ENCODE peak calls at places on chromosomes 11 and 22, in six cellular contexts. One of them, this sample, is unnamed.

GRCh38 chr11:73876424-73877300 is at the start of the genes COA4 and PAAF1:
- DNase-seq in MM.1S: peak; percentile 98
- DNase-seq in gastrocnemius medialis: peak; percentile 94
- DNase-seq in suprapubic skin: peak; percentile 94
- DNase-seq in cardiac muscle cell: peak; percentile 97
- DNase-seq in endodermal cell: peak; percentile 98
- DNase-seq in this sample: peak; percentile 91

GRCh38 chr11:123653405-123653996 is 923 bp downstream of the SCN3B start:
- DNase-seq in gastrocnemius medialis: peak; percentile 22
- DNase-seq in MM.1S: no peak
- DNase-seq in endodermal cell: no peak
- DNase-seq in suprapubic skin: no peak
- DNase-seq in cardiac muscle cell: no peak
- DNase-seq in this sample: no peak

GRCh38 chr11:11313426-11313825 is 39.6 kb downstream of the CSNK2A3 start:
- DNase-seq in cardiac muscle cell: no peak
- DNase-seq in MM.1S: no peak
- DNase-seq in gastrocnemius medialis: peak; percentile 37
- DNase-seq in suprapubic skin: no peak
- DNase-seq in endodermal cell: no peak
- DNase-seq in this sample: no peak

GRCh38 chr22:37968452-37969251 is 15.2 kb downstream of the POLR2F start:
- DNase-seq in suprapubic skin: no peak
- DNase-seq in MM.1S: no peak
- DNase-seq in endodermal cell: no peak
- DNase-seq in cardiac muscle cell: no peak
- DNase-seq in gastrocnemius medialis: no peak
- DNase-seq in this sample: no peak

GRCh38 chr22:27613099-27614089 is 188.2 kb downstream of the MN1 start:
- DNase-seq in cardiac muscle cell: no peak
- DNase-seq in MM.1S: no peak
- DNase-seq in suprapubic skin: no peak
- DNase-seq in endodermal cell: no peak
- DNase-seq in gastrocnemius medialis: no peak
- DNase-seq in this sample: no peak

GRCh38 chr11:132943737-132944556 is 588.4 kb downstream of the OPCML start:
- DNase-seq in MM.1S: no peak
- DNase-seq in cardiac muscle cell: peak; percentile 43
- DNase-seq in gastrocnemius medialis: no peak
- DNase-seq in endodermal cell: peak; percentile 74
- DNase-seq in suprapubic skin: no peak
- DNase-seq in this sample: no peak

GRCh38 chr11:17257200-17257599 is 19.3 kb upstream of the NUCB2 start:
- DNase-seq in suprapubic skin: no peak
- DNase-seq in endodermal cell: no peak
- DNase-seq in MM.1S: no peak
- DNase-seq in gastrocnemius medialis: no peak
- DNase-seq in cardiac muscle cell: no peak
- DNase-seq in this sample: no peak

GRCh38 chr11:61007971-61008896 is 36.8 kb downstream of the CD6 start:
- DNase-seq in endodermal cell: peak; percentile 96
- DNase-seq in cardiac muscle cell: peak; percentile 38
- DNase-seq in suprapubic skin: no peak
- DNase-seq in gastrocnemius medialis: no peak
- DNase-seq in MM.1S: no peak
- DNase-seq in this sample: no peak

GRCh38 chr11:76293189-76293631 is 86.9 kb upstream of the WNT11 start:
- DNase-seq in gastrocnemius medialis: no peak
- DNase-seq in suprapubic skin: no peak
- DNase-seq in MM.1S: no peak
- DNase-seq in endodermal cell: no peak
- DNase-seq in cardiac muscle cell: no peak
- DNase-seq in this sample: no peak

DNA sequence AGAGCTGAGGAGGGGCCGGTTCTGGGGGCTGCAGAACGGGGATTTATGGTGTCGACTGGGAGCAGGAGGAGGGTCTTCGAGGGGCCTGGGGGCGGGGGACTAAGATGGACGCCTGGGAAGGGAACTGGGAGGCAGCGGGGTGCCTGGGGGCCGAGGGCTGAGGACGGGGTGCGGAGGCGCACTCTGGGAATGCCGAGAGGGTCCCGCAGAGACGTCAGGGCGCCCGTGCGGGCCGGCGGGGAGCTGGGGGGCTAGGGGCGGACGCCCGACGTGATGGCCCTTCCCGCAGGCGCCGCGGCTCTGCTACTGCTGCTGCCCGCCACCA is 516 bp downstream of the TM7SF2 start:
- DNase-seq in cardiac muscle cell: no peak
- DNase-seq in gastrocnemius medialis: no peak
- DNase-seq in endodermal cell: peak; percentile 80
- DNase-seq in MM.1S: no peak
- DNase-seq in suprapubic skin: no peak
- DNase-seq in this sample: no peak
- H3K27ac ChIP-seq in cardiac muscle cell: peak overlapping the region; percentile 71
- H3K27ac ChIP-seq in gastrocnemius medialis: peak overlapping the region; percentile 74
- H3K27ac ChIP-seq in endodermal cell: peak overlapping the region; percentile 84
- H3K27ac ChIP-seq in MM.1S: peak overlapping the region; percentile 27
- H3K27ac ChIP-seq in suprapubic skin: peak overlapping the region; percentile 59
- H3K27ac ChIP-seq in this sample: peak overlapping the region; percentile 75

GRCh38 chr11:35079581-35079980 is 59.4 kb upstream of the CD44 start:
- DNase-seq in gastrocnemius medialis: no peak
- DNase-seq in MM.1S: no peak
- DNase-seq in suprapubic skin: no peak
- DNase-seq in cardiac muscle cell: no peak
- DNase-seq in endodermal cell: no peak
- DNase-seq in this sample: no peak

GRCh38 chr11:35085766-35086165 is 53.2 kb upstream of the CD44 start:
- DNase-seq in gastrocnemius medialis: no peak
- DNase-seq in endodermal cell: no peak
- DNase-seq in MM.1S: no peak
- DNase-seq in suprapubic skin: no peak
- DNase-seq in cardiac muscle cell: no peak
- DNase-seq in this sample: no peak

GRCh38 chr11:35084817-35085424 is 54.0 kb upstream of the CD44 start:
- DNase-seq in suprapubic skin: no peak
- DNase-seq in gastrocnemius medialis: no peak
- DNase-seq in cardiac muscle cell: no peak
- DNase-seq in MM.1S: no peak
- DNase-seq in endodermal cell: no peak
- DNase-seq in this sample: no peak

GRCh38 chr11:35083181-35084061 is 55.5 kb upstream of the CD44 start:
- DNase-seq in gastrocnemius medialis: peak; percentile 41
- DNase-seq in suprapubic skin: peak; percentile 89
- DNase-seq in endodermal cell: peak; percentile 86
- DNase-seq in cardiac muscle cell: no peak
- DNase-seq in MM.1S: peak; percentile 23
- DNase-seq in this sample: peak; percentile 69

DNA sequence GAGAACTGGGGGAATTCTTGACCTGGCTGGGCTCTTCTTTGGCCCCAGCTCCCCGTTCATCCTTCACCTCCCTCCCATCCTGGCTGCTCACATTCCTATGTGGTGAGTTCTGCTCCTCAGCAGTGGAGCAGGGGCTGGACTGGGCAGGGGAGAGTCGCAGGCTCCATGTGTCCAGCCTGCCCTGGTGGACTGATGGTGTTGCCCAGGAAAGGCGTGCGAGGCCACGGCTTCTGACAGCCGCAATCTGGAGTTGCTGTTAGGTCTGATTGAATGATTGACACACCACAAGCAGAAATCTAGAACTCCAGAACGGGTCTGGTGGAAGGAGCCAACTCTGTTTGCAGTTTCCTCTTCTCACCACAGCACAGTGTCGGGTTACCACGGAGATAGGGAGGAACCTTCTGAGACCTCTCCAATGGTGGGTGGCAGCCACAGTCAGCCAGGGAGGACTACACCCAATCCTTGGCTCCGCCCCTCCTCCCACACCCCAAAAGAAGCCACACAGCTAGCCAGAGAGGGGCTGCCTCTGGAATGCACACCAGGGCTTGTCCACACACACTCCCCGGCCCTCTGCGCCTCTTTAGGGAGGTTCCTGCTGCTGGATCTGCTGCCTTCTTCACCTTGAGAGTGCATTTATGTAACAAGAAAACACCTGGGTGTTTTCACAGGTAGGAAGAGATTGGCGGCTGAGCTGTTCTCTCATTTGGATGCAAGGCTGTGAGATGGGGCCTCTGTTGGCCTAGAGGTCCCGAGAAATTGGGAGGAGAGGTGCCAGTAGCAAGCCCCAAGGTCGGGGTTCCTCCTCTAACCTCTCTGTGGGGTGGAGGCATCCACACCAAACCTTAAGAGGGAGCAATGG is 56.4 kb upstream of the CD44 start:
- DNase-seq in endodermal cell: peak; percentile 90
- DNase-seq in suprapubic skin: peak; percentile 91
- DNase-seq in gastrocnemius medialis: peak; percentile 45
- DNase-seq in cardiac muscle cell: peak; percentile 58
- DNase-seq in MM.1S: peak; percentile 51
- DNase-seq in this sample: peak; percentile 83
- H3K4me3 ChIP-seq in endodermal cell: no peak overlapping the region
- H3K4me3 ChIP-seq in suprapubic skin: peak overlapping the region; percentile 17
- H3K4me3 ChIP-seq in gastrocnemius medialis: no peak overlapping the region
- H3K4me3 ChIP-seq in cardiac muscle cell: no peak overlapping the region
- H3K4me3 ChIP-seq in MM.1S: peak overlapping the region; percentile 13
- H3K4me3 ChIP-seq in this sample: peak overlapping the region; percentile 37

GRCh38 chr11:133957926-133958325 is 1.2 kb upstream of the IGSF9B start:
- DNase-seq in cardiac muscle cell: no peak
- DNase-seq in endodermal cell: no peak
- DNase-seq in MM.1S: no peak
- DNase-seq in gastrocnemius medialis: no peak
- DNase-seq in suprapubic skin: no peak
- DNase-seq in this sample: no peak
- H3K27ac ChIP-seq in cardiac muscle cell: no peak overlapping the region
- H3K27ac ChIP-seq in endodermal cell: no peak overlapping the region
- H3K27ac ChIP-seq in MM.1S: no peak overlapping the region
- H3K27ac ChIP-seq in gastrocnemius medialis: no peak overlapping the region
- H3K27ac ChIP-seq in suprapubic skin: no peak overlapping the region
- H3K27ac ChIP-seq in this sample: no peak overlapping the region

DNA sequence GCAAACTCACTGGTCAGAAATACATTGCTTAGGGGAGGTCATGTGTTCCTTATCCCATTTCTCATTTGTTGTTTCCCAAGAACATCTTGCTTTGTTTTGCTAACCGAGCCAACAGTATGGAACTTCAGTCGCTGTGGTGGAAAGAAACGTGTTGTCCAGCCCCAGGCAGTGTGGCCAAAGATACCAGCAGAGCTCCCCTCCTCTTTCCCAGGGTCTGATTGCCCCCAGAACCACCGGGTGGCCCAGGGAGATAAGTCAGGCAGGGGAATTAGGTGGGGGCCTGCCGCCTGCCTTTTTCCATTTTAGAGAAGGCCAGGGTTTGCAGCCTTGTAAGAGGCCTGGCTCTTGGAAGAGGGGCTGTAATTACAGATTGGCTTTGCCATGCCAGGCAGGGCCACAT is 98.7 kb upstream of the CRYBB3 start:
- DNase-seq in endodermal cell: no peak
- DNase-seq in MM.1S: no peak
- DNase-seq in gastrocnemius medialis: no peak
- DNase-seq in cardiac muscle cell: no peak
- DNase-seq in suprapubic skin: no peak
- DNase-seq in this sample: no peak
- H3K4me3 ChIP-seq in endodermal cell: no peak overlapping the region
- H3K4me3 ChIP-seq in MM.1S: no peak overlapping the region
- H3K4me3 ChIP-seq in gastrocnemius medialis: no peak overlapping the region
- H3K4me3 ChIP-seq in cardiac muscle cell: no peak overlapping the region
- H3K4me3 ChIP-seq in suprapubic skin: no peak overlapping the region
- H3K4me3 ChIP-seq in this sample: no peak overlapping the region

DNA sequence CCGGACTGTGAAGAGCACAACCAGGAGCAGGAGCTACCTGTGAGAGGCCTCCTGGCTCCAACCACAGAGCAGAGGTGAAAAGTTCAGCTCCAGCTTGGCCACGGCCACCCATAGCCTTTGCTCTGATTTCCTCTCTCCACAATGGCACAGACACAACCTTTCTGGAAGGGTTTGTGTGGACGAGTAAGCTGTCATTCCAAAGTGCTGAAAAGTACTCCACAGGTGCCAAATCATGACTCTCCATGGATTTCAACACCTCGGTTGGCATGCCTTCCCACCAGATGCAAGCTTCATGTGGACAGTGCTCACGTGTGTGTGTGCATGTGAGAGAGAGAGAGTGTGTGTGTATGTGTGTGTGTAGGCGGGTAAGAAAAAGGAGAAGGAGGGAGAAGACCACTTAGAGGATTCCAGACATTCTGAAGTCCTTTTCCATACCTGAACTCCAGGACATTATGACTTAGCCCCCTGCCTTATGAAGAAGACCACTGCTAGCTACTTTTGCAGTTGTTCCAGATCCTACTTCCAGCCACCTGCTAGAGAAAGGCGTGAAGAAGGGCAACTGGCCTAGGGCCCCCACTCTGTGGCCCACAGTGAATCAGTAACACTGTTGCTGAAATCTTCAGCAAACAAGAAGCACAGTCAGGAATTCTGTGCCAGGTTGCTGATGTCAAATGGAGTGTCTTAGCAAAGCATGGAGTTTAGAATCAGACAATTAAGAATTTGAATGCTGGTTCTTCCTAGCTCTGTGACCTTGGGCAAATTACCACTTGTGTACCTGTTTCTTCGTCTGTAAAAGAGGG is 13.9 kb upstream of the NAV2 start:
- DNase-seq in gastrocnemius medialis: peak; percentile 94
- DNase-seq in MM.1S: no peak
- DNase-seq in cardiac muscle cell: no peak
- DNase-seq in suprapubic skin: peak; percentile 91
- DNase-seq in endodermal cell: no peak
- DNase-seq in this sample: no peak
- H3K27ac ChIP-seq in gastrocnemius medialis: peak overlapping the region; percentile 67
- H3K27ac ChIP-seq in MM.1S: no peak overlapping the region
- H3K27ac ChIP-seq in cardiac muscle cell: no peak overlapping the region
- H3K27ac ChIP-seq in suprapubic skin: peak overlapping the region; percentile 30
- H3K27ac ChIP-seq in endodermal cell: no peak overlapping the region
- H3K27ac ChIP-seq in this sample: no peak overlapping the region

GRCh38 chr11:116580828-116581227 is 192.0 kb downstream of the BUD13 start:
- DNase-seq in suprapubic skin: no peak
- DNase-seq in endodermal cell: peak; percentile 94
- DNase-seq in gastrocnemius medialis: no peak
- DNase-seq in MM.1S: no peak
- DNase-seq in cardiac muscle cell: peak; percentile 22
- DNase-seq in this sample: no peak
- H3K4me3 ChIP-seq in suprapubic skin: peak overlapping the region; percentile 19
- H3K4me3 ChIP-seq in endodermal cell: peak overlapping the region; percentile 65
- H3K4me3 ChIP-seq in gastrocnemius medialis: peak overlapping the region; percentile 5
- H3K4me3 ChIP-seq in MM.1S: no peak overlapping the region
- H3K4me3 ChIP-seq in cardiac muscle cell: peak overlapping the region; percentile 35
- H3K4me3 ChIP-seq in this sample: no peak overlapping the region

DNA sequence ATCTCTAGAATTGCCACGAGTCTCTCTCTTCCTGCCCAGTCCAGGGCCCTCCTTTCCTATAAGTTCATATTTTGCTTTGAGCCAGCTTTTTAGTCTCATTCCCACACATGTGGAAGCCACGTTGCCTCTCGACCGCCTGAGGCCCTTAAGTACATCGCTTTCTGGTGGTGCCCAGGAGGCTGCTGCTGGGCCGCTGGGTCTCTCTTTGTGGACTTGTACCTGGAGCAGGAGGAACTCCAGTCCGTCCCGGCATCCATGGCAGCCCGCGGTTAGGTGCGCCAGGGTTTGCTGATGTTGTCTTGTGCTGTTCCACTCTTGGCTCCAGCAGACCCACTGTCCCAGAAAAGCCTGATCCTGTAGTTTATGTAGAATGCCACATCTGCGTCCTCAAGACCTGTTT is 41.0 kb downstream of the NAT10 start:
- DNase-seq in MM.1S: no peak
- DNase-seq in suprapubic skin: no peak
- DNase-seq in endodermal cell: no peak
- DNase-seq in cardiac muscle cell: no peak
- DNase-seq in gastrocnemius medialis: no peak
- DNase-seq in this sample: no peak
- H3K27ac ChIP-seq in MM.1S: peak overlapping the region; percentile 36
- H3K27ac ChIP-seq in suprapubic skin: no peak overlapping the region
- H3K27ac ChIP-seq in endodermal cell: no peak overlapping the region
- H3K27ac ChIP-seq in cardiac muscle cell: no peak overlapping the region
- H3K27ac ChIP-seq in gastrocnemius medialis: no peak overlapping the region
- H3K27ac ChIP-seq in this sample: no peak overlapping the region

GRCh38 chr11:440065-441042 is 1.5 kb downstream of the ANO9 start:
- DNase-seq in endodermal cell: no peak
- DNase-seq in gastrocnemius medialis: no peak
- DNase-seq in cardiac muscle cell: no peak
- DNase-seq in MM.1S: no peak
- DNase-seq in suprapubic skin: no peak
- DNase-seq in this sample: no peak
- H3K4me3 ChIP-seq in endodermal cell: no peak overlapping the region
- H3K4me3 ChIP-seq in gastrocnemius medialis: no peak overlapping the region
- H3K4me3 ChIP-seq in cardiac muscle cell: no peak overlapping the region
- H3K4me3 ChIP-seq in MM.1S: no peak overlapping the region
- H3K4me3 ChIP-seq in suprapubic skin: no peak overlapping the region
- H3K4me3 ChIP-seq in this sample: peak overlapping the region; percentile 71